ENCODE peak calls at places on chromosomes 12 and 14, in six cellular contexts. P is neural crest cell; R is CD4-positive, alpha-beta T cell; J is GM12891; Z is ELR; T is endothelial cell. S is an unnamed sample.

GRCh38 chr14:21556378-21557083 is 23.3 kb downstream of the OR10G3 start:
- DNase-seq in R (no peak), T (no peak), J (no peak), P (no peak), Z (no peak), S (no peak)

GRCh38 chr12:67968316-67968715 is 20.9 kb upstream of the IFNG-AS1 start:
- DNase-seq in R (no peak), Z (no peak), J (no peak), P (no peak), T (no peak), S (no peak)

GRCh38 chr12:92502417-92503028 is 200.3 kb upstream of the PLEKHG7 start:
- DNase-seq in R (no peak), P (no peak), J (no peak), T (no peak), Z (no peak), S (no peak)

GRCh38 chr14:22071001-22071400 is 397.4 kb upstream of the OR4E1 start:
- DNase-seq in J (no peak), T (no peak), P (no peak), Z (no peak), R (peak), S (no peak)

GRCh38 chr12:113194971-113195391 is 9.5 kb downstream of the RITA1 start:
- DNase-seq in T (no peak), J (no peak), P (no peak), Z (peak), R (no peak), S (no peak)

GRCh38 chr12:121334513-121335343 is 17.5 kb downstream of the ANAPC5 start:
- DNase-seq in J (no peak), T (peak), P (no peak), R (no peak), Z (peak), S (peak)

GRCh38 chr12:50483488-50483887 is 21.3 kb upstream of the DIP2B start:
- DNase-seq in T (no peak), J (no peak), R (no peak), Z (no peak), P (no peak), S (no peak)

GRCh38 chr12:1885605-1886245 is 32.7 kb downstream of the CACNA2D4 start:
- DNase-seq in T (no peak), P (no peak), R (no peak), J (no peak), Z (no peak), S (no peak)

S was measured in NCI-H460.